ENCODE peak calls at places on chromosomes 4 and X, in six cellular contexts. T is cardiac muscle cell, M is neuronal stem cell, Q is GM23248, P is upper lobe of left lung, U is iPS DF 6.9. R is an unnamed sample.
A peak's percentile ranks its signal among the peaks of the same experiment; 100 is the strongest.

GRCh38 chrX:119236599-119237525 is 777 bp downstream of the PGRMC1 start:
- DNase-seq in M (no peak), U (no peak), Q (peak; percentile 76), P (no peak), T (peak; percentile 59), R (peak; percentile 47)

GRCh38 chr4:187469627-187470026 is 525.9 kb upstream of the ZFP42 start:
- DNase-seq in T (no peak), P (no peak), U (no peak), M (no peak), Q (no peak), R (no peak)

GRCh38 chr4:185242749-185243533 is 33.5 kb downstream of the SNX25 start:
- DNase-seq in M (no peak), T (no peak), Q (peak; percentile 18), U (no peak), P (no peak), R (no peak)

GRCh38 chr4:152038238-152038637 is 277.4 kb upstream of the GATB start:
- DNase-seq in Q (peak; percentile 81), U (no peak), T (no peak), M (no peak), P (no peak), R (no peak)

GRCh38 chr4:103567591-103567990 is 152.2 kb downstream of the TACR3 start:
- DNase-seq in P (no peak), U (no peak), T (peak; percentile 7), M (no peak), Q (no peak), R (no peak)

GRCh38 chrX:135194684-135195083 is 23.5 kb upstream of the CT55 start:
- DNase-seq in Q (no peak), P (no peak), T (no peak), M (no peak), U (no peak), R (no peak)

GRCh38 chr4:7031526-7032449 is 11.4 kb upstream of the TADA2B start:
- DNase-seq in P (no peak), T (no peak), U (no peak), Q (no peak), M (no peak), R (no peak)

GRCh38 chr4:86442881-86443280 is 83.0 kb upstream of the MAPK10 start:
- DNase-seq in M (no peak), P (no peak), Q (no peak), U (no peak), T (no peak), R (no peak)

GRCh38 chr4:183635333-183635732 is 23.7 kb downstream of the RWDD4 start:
- DNase-seq in Q (no peak), P (no peak), M (no peak), U (peak; percentile 25), T (no peak), R (no peak)

GRCh38 chr4:84966382-84967291 is at the start of gene WDFY3:
- DNase-seq in P (peak; percentile 91), Q (peak; percentile 96), U (peak; percentile 73), T (peak; percentile 85), M (peak; percentile 70), R (peak; percentile 89)

GRCh38 chr4:165288639-165289428 is 38.6 kb upstream of the MSMO1 start:
- DNase-seq in Q (peak; percentile 70), P (no peak), M (no peak), T (no peak), U (no peak), R (no peak)

GRCh38 chr4:66852843-66853242 is 692.5 kb downstream of the CENPC start:
- DNase-seq in P (no peak), T (no peak), Q (no peak), U (no peak), M (no peak), R (no peak)

GRCh38 chr4:185203380-185204237 is at the start of gene CFAP97:
- DNase-seq in P (peak; percentile 98), Q (peak; percentile 97), T (peak; percentile 88), M (peak; percentile 52), U (no peak), R (peak; percentile 80)

GRCh38 chr4:88846232-88846790 is 148.7 kb upstream of the NAP1L5 start:
- DNase-seq in U (no peak), Q (no peak), M (no peak), P (no peak), T (no peak), R (no peak)

GRCh38 chr4:106583567-106583966 is 215.0 kb upstream of the GIMD1 start:
- DNase-seq in M (no peak), P (no peak), U (no peak), Q (peak; percentile 95), T (no peak), R (no peak)

GRCh38 chr4:38002451-38003071 is 42.4 kb downstream of the PTTG2 start:
- DNase-seq in M (no peak), P (no peak), U (no peak), Q (peak; percentile 2), T (no peak), R (peak; percentile 58)

GRCh38 chrX:39642071-39642470 is 455.7 kb downstream of the BCOR start:
- DNase-seq in U (no peak), Q (no peak), M (no peak), T (peak; percentile 52), P (peak; percentile 17), R (no peak)

GRCh38 chrX:118347131-118347530 is 1.2 kb downstream of the WDR44 start:
- DNase-seq in M (no peak), Q (peak; percentile 72), T (peak; percentile 6), U (no peak), P (no peak), R (peak; percentile 16)

GRCh38 chrX:153624196-153625091 is 22.6 kb upstream of the DUSP9 start:
- DNase-seq in M (no peak), U (no peak), Q (no peak), T (no peak), P (no peak), R (no peak)

GRCh38 chr4:146654976-146655761 is 16.5 kb downstream of the POU4F2 start:
- DNase-seq in Q (peak; percentile 47), U (no peak), P (peak; percentile 86), M (peak; percentile 57), T (peak; percentile 89), R (no peak)

GRCh38 chr4:146649232-146649631 is 10.5 kb downstream of the POU4F2 start:
- DNase-seq in P (no peak), Q (no peak), M (no peak), U (no peak), T (no peak), R (no peak)

GRCh38 chr4:146650034-146650433 is 11.3 kb downstream of the POU4F2 start:
- DNase-seq in T (no peak), M (no peak), U (no peak), Q (no peak), P (no peak), R (no peak)

DNA sequence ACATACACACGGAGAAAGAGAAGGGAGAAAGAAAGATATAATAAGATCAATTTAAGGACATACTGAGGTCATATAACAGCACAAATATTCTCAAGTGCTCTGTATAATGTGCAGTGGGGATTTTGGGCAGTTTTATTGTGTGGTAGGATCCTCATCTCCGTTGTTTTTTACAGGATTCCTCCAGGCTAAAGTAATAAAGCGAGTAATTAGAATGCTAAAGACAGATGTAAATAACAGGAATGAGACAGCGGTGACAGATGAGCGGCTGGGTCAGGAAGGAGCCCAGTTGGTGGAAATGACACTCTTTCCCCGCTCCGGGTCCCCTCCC is 15.9 kb downstream of the POU4F2 start:
- DNase-seq in T (no peak), P (no peak), Q (no peak), U (no peak), M (no peak), R (peak; percentile 39)
- H3K4me3 ChIP-seq in T (peak overlapping the region; percentile 22), P (peak overlapping the region; percentile 31), Q (peak overlapping the region; percentile 62), U (peak overlapping the region; percentile 25), M (peak overlapping the region; percentile 75), R (peak overlapping the region; percentile 11)

GRCh38 chrX:115284877-115285276 is 4.6 kb upstream of the LUZP4 start:
- DNase-seq in M (no peak), U (no peak), P (no peak), Q (no peak), T (no peak), R (no peak)
- H3K27me3 ChIP-seq in M (no peaks in the 10 kb centered on the region), U (no peaks in the 10 kb centered on the region), P (no peaks in the 10 kb centered on the region), Q (no peaks in the 10 kb centered on the region), T (no peaks in the 10 kb centered on the region), R (peaks cover 2% of the 10 kb centered on the region)

GRCh38 chr4:150308824-150309472 is 230.7 kb downstream of the DCLK2 start:
- DNase-seq in M (no peak), P (no peak), Q (peak; percentile 74), T (no peak), U (no peak), R (no peak)
- H3K4me1 ChIP-seq in M (peaks cover 4% of the 10 kb centered on the region), P (no peaks in the 10 kb centered on the region), Q (peaks cover 48% of the 10 kb centered on the region), T (peaks cover 6% of the 10 kb centered on the region), U (no peaks in the 10 kb centered on the region), R (peaks cover 4% of the 10 kb centered on the region)

GRCh38 chr4:125620066-125620850 is 305.5 kb downstream of the FAT4 start:
- DNase-seq in T (no peak), P (no peak), U (no peak), M (no peak), Q (peak; percentile 2), R (no peak)
- H3K4me3 ChIP-seq in T (no peak overlapping the region), P (no peak overlapping the region), U (no peak overlapping the region), M (no peak overlapping the region), Q (peak overlapping the region; percentile 9), R (no peak overlapping the region)

DNA sequence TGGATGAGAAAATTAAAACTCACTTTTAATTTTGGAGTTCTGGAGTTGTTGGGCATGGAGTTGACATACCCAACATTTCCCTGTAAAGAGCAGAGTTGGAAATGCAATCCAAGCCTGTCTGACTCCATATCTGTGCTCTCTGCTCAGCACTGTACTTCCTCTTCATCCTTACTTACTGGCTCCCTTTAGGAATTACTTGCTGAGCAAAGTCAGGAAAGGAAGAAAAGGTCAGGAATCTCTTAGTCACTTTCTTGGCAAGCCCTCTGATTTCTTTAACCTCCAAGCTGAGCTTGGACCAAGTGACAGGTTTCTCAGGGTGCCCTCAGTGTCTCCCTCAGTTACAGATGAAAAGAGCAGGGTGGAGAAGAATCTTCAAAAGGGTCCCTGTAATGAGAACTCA is 501.5 kb downstream of the ZIC3 start:
- DNase-seq in T (no peak), P (no peak), Q (no peak), M (no peak), U (no peak), R (no peak)
- H3K27me3 ChIP-seq in T (no peaks in the 10 kb centered on the region), P (no peaks in the 10 kb centered on the region), Q (no peaks in the 10 kb centered on the region), M (no peaks in the 10 kb centered on the region), U (no peaks in the 10 kb centered on the region), R (peaks cover 3% of the 10 kb centered on the region)

GRCh38 chrX:68841251-68842049 is 12.6 kb downstream of the EFNB1 start:
- DNase-seq in U (no peak), M (no peak), T (no peak), Q (no peak), P (peak; percentile 81), R (no peak)
- H3K4me1 ChIP-seq in U (peaks cover 2% of the 10 kb centered on the region), M (peaks cover 13% of the 10 kb centered on the region), T (no peaks in the 10 kb centered on the region), Q (no peaks in the 10 kb centered on the region), P (no peaks in the 10 kb centered on the region), R (peaks cover 13% of the 10 kb centered on the region)